ENCODE peak calls at places on chromosomes 6 and 20, in eight cellular contexts. J is stimulated activated CD4-positive, alpha-beta T cell treated with anti-CD3 and anti-CD28 coated beads, TNF-alpha, amount 100 ng/mL, for 24 hours; B is CD4-positive, alpha-beta T cell; U is testis; T is AG08395; F is stimulated activated CD8-positive, alpha-beta memory T cell treated with anti-CD3 and anti-CD28 coated beads, Interleukin-7, amount 100 ng/mL, for 48 hours; G is neural crest cell; H is SJCRH30. V is an unnamed sample.

GRCh38 chr20:8454137-8454712 is 322.2 kb downstream of the PLCB1 start:
- DNase-seq in H (peak), J (no peak), G (no peak), B (no peak), T (peak), F (peak), U (peak), V (peak)

GRCh38 chr6:167031082-167031709 is 32.0 kb downstream of the CEP43 start:
- DNase-seq in T (no peak), F (no peak), J (no peak), U (no peak), B (no peak), G (no peak), H (no peak), V (no peak)

GRCh38 chr6:52293067-52293466 is 8.5 kb upstream of the MCM3 start:
- DNase-seq in F (no peak), J (no peak), H (no peak), T (no peak), U (no peak), G (no peak), B (no peak), V (no peak)

GRCh38 chr20:7362601-7363000 is 577.7 kb downstream of the HAO1 start:
- DNase-seq in F (no peak), B (no peak), T (no peak), G (no peak), U (no peak), H (no peak), J (no peak), V (no peak)

GRCh38 chr6:64170326-64170725 is 534.7 kb downstream of the PHF3 start:
- DNase-seq in F (no peak), T (no peak), B (no peak), U (no peak), H (no peak), G (no peak), J (no peak), V (no peak)

GRCh38 chr6:170200458-170200891 is 90.4 kb downstream of the DLL1 start:
- DNase-seq in T (no peak), B (no peak), U (no peak), H (no peak), G (no peak), F (no peak), J (no peak), V (no peak)

GRCh38 chr20:47018381-47018780 is 123.7 kb downstream of the EYA2 start:
- DNase-seq in J (no peak), G (no peak), H (no peak), B (no peak), U (no peak), T (no peak), F (no peak), V (no peak)

GRCh38 chr6:45052325-45052724 is 275.8 kb upstream of the RUNX2 start:
- DNase-seq in G (no peak), H (no peak), B (no peak), F (no peak), T (no peak), J (no peak), U (no peak), V (no peak)

GRCh38 chr6:30819287-30819917 is 64.9 kb upstream of the DDR1 start:
- DNase-seq in J (peak), U (no peak), H (no peak), G (no peak), T (no peak), F (peak), B (no peak), V (no peak)

GRCh38 chr6:27592481-27593199 is 119.7 kb upstream of the ZNF184 start:
- DNase-seq in H (peak), F (peak), T (peak), J (peak), U (no peak), G (peak), B (no peak), V (peak)

GRCh38 chr6:154962751-154963150 is 32.4 kb upstream of the TIAM2 start:
- DNase-seq in T (peak), J (no peak), F (no peak), G (no peak), B (no peak), H (no peak), U (no peak), V (peak)

GRCh38 chr6:4180653-4181255 is 45.4 kb upstream of the ECI2 start:
- DNase-seq in H (peak), B (no peak), F (no peak), T (peak), J (no peak), G (no peak), U (peak), V (no peak)

GRCh38 chr6:55888917-55889316 is 13.5 kb upstream of the BMP5 start:
- DNase-seq in H (no peak), T (no peak), U (no peak), F (no peak), G (no peak), J (no peak), B (no peak), V (no peak)

GRCh38 chr6:103699770-103700169 is 1159.9 kb downstream of the HACE1 start:
- DNase-seq in F (no peak), T (no peak), J (no peak), U (no peak), G (no peak), H (no peak), B (no peak), V (no peak)

GRCh38 chr20:50513169-50514034 is 3.2 kb downstream of the PTPN1 start:
- DNase-seq in J (no peak), B (no peak), G (no peak), F (no peak), H (no peak), T (no peak), U (no peak), V (peak)

GRCh38 chr6:110589865-110590513 is 113.6 kb upstream of the SLC22A16 start:
- DNase-seq in F (no peak), J (no peak), H (no peak), B (no peak), U (no peak), G (no peak), T (no peak), V (no peak)

GRCh38 chr20:45592574-45593189 is 13.6 kb upstream of the WFDC8 start:
- DNase-seq in F (peak), U (peak), J (no peak), B (no peak), T (peak), H (peak), G (peak), V (peak)

V was measured in hepatic stellate cell.